ENCODE peak calls at places on chromosomes 6 and 20, in nine cellular contexts. P, S, T, I, F, Z, W, A and C are unnamed samples.

GRCh38 chr6:9250852-9251251 is 815.5 kb upstream of the SLC35B3 start:
- DNase-seq in P (no peak), S (no peak), T (peak), I (no peak), F (peak), Z (no peak), W (no peak), A (no peak), C (no peak)

GRCh38 chr20:63885264-63886053 is 9.5 kb upstream of the DNAJC5 start:
- DNase-seq in P (no peak), S (no peak), T (no peak), I (no peak), F (no peak), Z (no peak), W (no peak), A (no peak), C (no peak)

GRCh38 chr20:42276718-42277117 is 658.5 kb upstream of the CHD6 start:
- DNase-seq in P (no peak), S (no peak), T (no peak), I (no peak), F (no peak), Z (no peak), W (no peak), A (no peak), C (no peak)

GRCh38 chr6:113009682-113010081 is 662.6 kb downstream of the RFPL4B start:
- DNase-seq in P (no peak), S (no peak), T (peak), I (no peak), F (no peak), Z (no peak), W (no peak), A (no peak), C (no peak)

GRCh38 chr20:54466112-54466511 is 9.3 kb upstream of the DOK5 start:
- DNase-seq in P (no peak), S (no peak), T (no peak), I (no peak), F (no peak), Z (no peak), W (no peak), A (no peak), C (no peak)

GRCh38 chr6:164378330-164378729 is 931.1 kb downstream of the C6orf118 start:
- DNase-seq in P (no peak), S (no peak), T (no peak), I (no peak), F (no peak), Z (no peak), W (no peak), A (no peak), C (no peak)

GRCh38 chr6:166925141-166925996 is 31.0 kb downstream of the RNASET2 start:
- DNase-seq in P (no peak), S (no peak), T (no peak), I (no peak), F (no peak), Z (no peak), W (no peak), A (no peak), C (no peak)

GRCh38 chr6:11354019-11354418 is 121.6 kb upstream of the NEDD9 start:
- DNase-seq in P (peak), S (peak), T (no peak), I (peak), F (no peak), Z (peak), W (peak), A (peak), C (no peak)

GRCh38 chr6:44431118-44431725 is 43.7 kb downstream of the CDC5L start:
- DNase-seq in P (peak), S (peak), T (peak), I (no peak), F (peak), Z (peak), W (no peak), A (no peak), C (peak)

GRCh38 chr6:149723771-149724417 is 6.0 kb upstream of the LATS1 start:
- DNase-seq in P (peak), S (peak), T (peak), I (no peak), F (peak), Z (peak), W (no peak), A (peak), C (no peak)

GRCh38 chr20:31644701-31645100 is 7.0 kb downstream of the COX4I2 start:
- DNase-seq in P (no peak), S (no peak), T (no peak), I (no peak), F (no peak), Z (no peak), W (no peak), A (no peak), C (no peak)

GRCh38 chr6:142361765-142362540 is 60.1 kb downstream of the ADGRG6 start:
- DNase-seq in P (no peak), S (no peak), T (peak), I (no peak), F (no peak), Z (no peak), W (no peak), A (peak), C (no peak)

GRCh38 chr6:125296461-125296860 is 5.3 kb downstream of the HDDC2 start:
- DNase-seq in P (no peak), S (no peak), T (no peak), I (no peak), F (no peak), Z (no peak), W (no peak), A (no peak), C (no peak)

GRCh38 chr6:23445157-23445710 is 680.8 kb upstream of the NRSN1 start:
- DNase-seq in P (no peak), S (no peak), T (no peak), I (no peak), F (no peak), Z (no peak), W (no peak), A (peak), C (no peak)

GRCh38 chr6:10725046-10725445 is 2.2 kb downstream of the TMEM14C start:
- DNase-seq in P (no peak), S (no peak), T (no peak), I (no peak), F (no peak), Z (no peak), W (no peak), A (no peak), C (no peak)

GRCh38 chr6:44022671-44023352 is 104.4 kb downstream of the MRPL14 start:
- DNase-seq in P (no peak), S (no peak), T (no peak), I (peak), F (no peak), Z (no peak), W (no peak), A (no peak), C (no peak)

GRCh38 chr6:152563182-152563581 is 74.0 kb downstream of the SYNE1 start:
- DNase-seq in P (no peak), S (no peak), T (no peak), I (no peak), F (no peak), Z (no peak), W (no peak), A (no peak), C (no peak)

GRCh38 chr6:21845018-21845417 is 251.5 kb downstream of the SOX4 start:
- DNase-seq in P (no peak), S (no peak), T (no peak), I (no peak), F (no peak), Z (no peak), W (no peak), A (no peak), C (no peak)

GRCh38 chr6:35691027-35691824 is 2.5 kb upstream of the FKBP5 start:
- DNase-seq in P (no peak), S (no peak), T (no peak), I (peak), F (no peak), Z (no peak), W (peak), A (peak), C (no peak)

GRCh38 chr20:63159826-63160640 is 55.9 kb downstream of the YTHDF1 start:
- DNase-seq in P (no peak), S (no peak), T (no peak), I (peak), F (no peak), Z (no peak), W (no peak), A (no peak), C (no peak)

GRCh38 chr20:43584448-43585138 is 6.1 kb upstream of the IFT52 start:
- DNase-seq in P (no peak), S (no peak), T (peak), I (no peak), F (no peak), Z (no peak), W (no peak), A (peak), C (no peak)

GRCh38 chr20:21147593-21147992 is 21.7 kb downstream of the KIZ start:
- DNase-seq in P (no peak), S (no peak), T (peak), I (no peak), F (no peak), Z (no peak), W (no peak), A (peak), C (no peak)